ENCODE peak calls at places on chromosomes 12 and 14, in four cellular contexts. D is WTC11, U is left ventricle myocardium inferior, A is AG04450. W is an unnamed sample.

GRCh38 chr12:106723416-106723815 is 51.1 kb upstream of the RIC8B start:
- DNase-seq in D (no peak), U (no peak), A (no peak), W (no peak)

GRCh38 chr12:132921685-132922084 is 34.3 kb upstream of the CHFR start:
- DNase-seq in D (peak; percentile 36), U (no peak), A (no peak), W (no peak)

GRCh38 chr12:117855165-117855564 is 113.6 kb downstream of the KSR2 start:
- DNase-seq in D (no peak), U (no peak), A (no peak), W (no peak)

GRCh38 chr14:28596336-28596735 is 170.3 kb upstream of the FOXG1 start:
- DNase-seq in D (no peak), U (no peak), A (no peak), W (no peak)

GRCh38 chr12:116687888-116688287 is 50.0 kb downstream of the SPRING1 start:
- DNase-seq in D (peak; percentile 86), U (peak; percentile 46), A (no peak), W (peak; percentile 83)

GRCh38 chr12:80490329-80490728 is 46.3 kb downstream of the PTPRQ start:
- DNase-seq in D (no peak), U (no peak), A (no peak), W (no peak)

GRCh38 chr12:9711664-9712063 is 21.2 kb downstream of the CLECL1 start:
- DNase-seq in D (no peak), U (no peak), A (no peak), W (no peak)

GRCh38 chr14:55052259-55052930 is 948 bp downstream of the MAPK1IP1L start:
- DNase-seq in D (no peak), U (no peak), A (no peak), W (no peak)

GRCh38 chr14:24634158-24634557 is at the start of gene GZMB:
- DNase-seq in D (no peak), U (no peak), A (no peak), W (no peak)

GRCh38 chr12:26803552-26803951 is 29.4 kb downstream of the ITPR2 start:
- DNase-seq in D (no peak), U (no peak), A (no peak), W (no peak)

GRCh38 chr12:65263777-65264176 is 14.7 kb upstream of the MSRB3 start:
- DNase-seq in D (no peak), U (no peak), A (no peak), W (no peak)

GRCh38 chr14:33808187-33808586 is 142.7 kb downstream of the EGLN3 start:
- DNase-seq in D (no peak), U (no peak), A (no peak), W (no peak)

GRCh38 chr12:31323466-31324115 is 2.4 kb downstream of the SINHCAF start:
- DNase-seq in D (peak; percentile 29), U (peak; percentile 22), A (no peak), W (no peak)

GRCh38 chr12:5428332-5429221 is 3.3 kb upstream of the NTF3 start:
- DNase-seq in D (peak; percentile 52), U (no peak), A (no peak), W (peak; percentile 44)

GRCh38 chr12:130698106-130698505 is 18.0 kb downstream of the RIMBP2 start:
- DNase-seq in D (no peak), U (no peak), A (no peak), W (no peak)

GRCh38 chr12:9273276-9273675 is 65.1 kb upstream of the PZP start:
- DNase-seq in D (no peak), U (no peak), A (no peak), W (no peak)

GRCh38 chr14:31027847-31028246 is 1.7 kb upstream of the STRN3 start:
- DNase-seq in D (no peak), U (no peak), A (no peak), W (no peak)

GRCh38 chr14:32073537-32074189 is 3.4 kb upstream of the ARHGAP5 start:
- DNase-seq in D (peak; percentile 20), U (no peak), A (peak; percentile 48), W (no peak)

GRCh38 chr14:99146991-99147740 is 124.8 kb downstream of the BCL11B start:
- DNase-seq in D (no peak), U (no peak), A (no peak), W (no peak)

GRCh38 chr14:54674342-54674741 is 107.4 kb downstream of the SAMD4A start:
- DNase-seq in D (no peak), U (no peak), A (no peak), W (no peak)

GRCh38 chr12:5013206-5013830 is 30.4 kb upstream of the KCNA5 start:
- DNase-seq in D (no peak), U (no peak), A (no peak), W (no peak)

GRCh38 chr12:79933580-79934264 is 1.2 kb downstream of the PPP1R12A start:
- DNase-seq in D (no peak), U (no peak), A (no peak), W (no peak)

GRCh38 chr12:126681676-126682075 is 1585.3 kb upstream of the TMEM132C start:
- DNase-seq in D (no peak), U (no peak), A (no peak), W (no peak)

GRCh38 chr12:92505373-92506340 is 197.1 kb upstream of the PLEKHG7 start:
- DNase-seq in D (no peak), U (peak; percentile 78), A (no peak), W (peak; percentile 17)

GRCh38 chr14:43356382-43356781 is 1150.7 kb downstream of the FSCB start:
- DNase-seq in D (no peak), U (no peak), A (no peak), W (no peak)

GRCh38 chr14:89773644-89774316 is 180.8 kb downstream of the EFCAB11 start:
- DNase-seq in D (peak; percentile 66), U (peak; percentile 46), A (no peak), W (peak; percentile 25)

GRCh38 chr12:120687570-120688289 is 781 bp downstream of the MLEC start:
- DNase-seq in D (peak; percentile 28), U (no peak), A (no peak), W (no peak)

GRCh38 chr12:120688527-120689071 is 1.6 kb downstream of the MLEC start:
- DNase-seq in D (no peak), U (no peak), A (no peak), W (no peak)

GRCh38 chr12:120686151-120686689 is 729 bp upstream of the MLEC start:
- DNase-seq in D (peak; percentile 97), U (peak; percentile 98), A (peak; percentile 93), W (peak; percentile 93)

GRCh38 chr12:120684523-120684932 is 2.4 kb upstream of the MLEC start:
- DNase-seq in D (no peak), U (no peak), A (no peak), W (no peak)

GRCh38 chr12:120686690-120687569 is at the start of gene MLEC:
- DNase-seq in D (peak; percentile 99), U (peak; percentile 99), A (peak; percentile 89), W (peak; percentile 99)
- TF ChIP-seq CTCF in D (no peak), U (peak; percentile 17), A (no peak), W (no peak)

DNA sequence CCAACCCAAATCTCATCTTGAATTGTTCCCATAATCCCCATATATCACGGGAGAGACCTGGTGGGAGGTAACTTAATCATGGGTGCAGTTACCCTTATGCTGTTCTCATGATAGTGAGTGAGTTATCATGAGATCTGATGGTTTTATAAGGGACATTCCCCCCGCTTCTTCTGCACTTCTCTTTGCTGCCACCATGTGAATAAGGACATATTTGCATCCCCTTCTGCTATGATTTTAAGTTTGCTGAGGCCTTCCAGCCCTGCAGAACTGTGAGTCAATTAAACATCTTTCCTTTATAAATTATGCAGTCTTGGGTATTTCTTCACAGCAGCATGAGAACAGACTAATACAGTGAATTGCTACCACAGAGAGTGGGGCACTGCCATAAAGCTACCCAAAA is 179.1 kb downstream of the LRIG3 start:
- DNase-seq in D (no peak), U (no peak), A (no peak), W (no peak)
- TF ChIP-seq CTCF in D (no peak), U (no peak), A (no peak), W (no peak)

GRCh38 chr12:83474369-83474768 is 787.7 kb downstream of the TMTC2 start:
- DNase-seq in D (no peak), U (no peak), A (no peak), W (no peak)

GRCh38 chr12:83476695-83477094 is 790.0 kb downstream of the TMTC2 start:
- DNase-seq in D (no peak), U (no peak), A (no peak), W (no peak)

GRCh38 chr12:83477706-83478105 is 791.0 kb downstream of the TMTC2 start:
- DNase-seq in D (no peak), U (no peak), A (no peak), W (no peak)

GRCh38 chr12:83477289-83477688 is 790.6 kb downstream of the TMTC2 start:
- DNase-seq in D (no peak), U (no peak), A (no peak), W (no peak)

DNA sequence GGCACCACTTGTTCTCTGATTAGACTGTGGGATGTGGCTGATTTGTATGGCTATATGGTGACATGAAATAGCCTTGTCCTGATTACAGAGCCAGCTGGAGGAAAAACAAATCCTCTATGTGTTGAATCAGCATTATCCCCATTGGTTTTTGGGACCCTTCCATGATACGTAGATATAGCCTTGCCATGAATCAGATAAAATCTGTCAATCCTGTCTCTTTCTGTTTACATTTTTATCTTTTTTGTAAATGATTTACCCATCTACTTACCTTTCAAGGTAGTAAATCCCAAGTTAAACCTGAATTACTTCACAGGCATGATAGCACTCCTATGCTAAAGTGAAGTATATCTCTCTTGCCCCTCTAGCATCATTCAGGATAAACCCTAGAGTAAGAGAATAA is 789.3 kb downstream of the TMTC2 start:
- DNase-seq in D (no peak), U (no peak), A (no peak), W (no peak)
- TF ChIP-seq CTCF in D (no peak), U (no peak), A (no peak), W (no peak)

GRCh38 chr12:3319723-3320492 is 171.1 kb upstream of the PRMT8 start:
- DNase-seq in D (no peak), U (no peak), A (no peak), W (no peak)
- TF ChIP-seq CTCF in D (no peak), U (no peak), A (no peak), W (no peak)

DNA sequence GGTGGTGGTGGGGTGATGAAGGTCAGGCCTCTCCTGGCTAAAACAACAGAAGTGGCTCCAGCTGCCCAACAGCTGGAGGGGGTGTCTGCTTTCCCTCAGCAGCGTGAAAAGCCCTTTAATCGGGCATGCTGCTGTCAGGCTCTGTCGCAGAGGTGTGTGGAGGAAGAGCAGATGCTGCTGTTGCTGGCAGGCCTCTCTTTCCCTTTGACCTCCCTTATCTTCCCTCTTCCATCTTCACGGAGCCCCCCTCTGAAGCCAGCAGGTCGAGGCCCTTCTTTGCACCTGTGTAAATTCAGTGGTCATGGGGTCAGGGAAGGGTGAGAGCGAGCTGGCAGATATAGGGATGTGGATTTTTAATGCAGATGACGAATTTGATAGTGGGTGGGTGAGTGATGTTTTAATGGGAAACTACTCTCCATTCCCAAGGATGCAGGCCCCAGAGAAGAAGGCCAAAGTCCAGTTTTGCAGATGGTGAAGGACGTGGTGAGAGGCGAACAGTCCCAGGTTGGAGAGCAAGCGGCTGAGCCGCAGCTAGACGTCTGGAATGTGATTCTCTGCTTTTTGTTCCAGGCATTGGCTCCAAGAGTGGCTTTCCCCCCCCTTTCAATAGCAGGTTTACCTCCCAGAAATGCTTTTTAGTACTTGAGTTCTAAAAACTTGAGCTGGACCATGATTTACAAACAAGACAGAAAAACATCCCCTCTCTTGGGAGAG is 64.0 kb downstream of the SMOC1 start:
- DNase-seq in D (no peak), U (no peak), A (no peak), W (no peak)
- TF ChIP-seq CTCF in D (no peak), U (no peak), A (no peak), W (no peak)

GRCh38 chr12:111687255-111687654 is 1.4 kb downstream of the ACAD10 start:
- DNase-seq in D (no peak), U (no peak), A (no peak), W (no peak)
- TF ChIP-seq CTCF in D (no peak), U (no peak), A (no peak), W (no peak)

W was measured in glutamatergic neuron.